ENCODE peak calls at places on chromosomes 16 and 17, in seven cellular contexts. Z is A673, N is RWPE2, B is B cell, H is ovary, J is fibroblast of lung, U is dorsolateral prefrontal cortex. A is an unnamed sample.

GRCh38 chr16:47142469-47143328 is 1.0 kb downstream of the NETO2 start:
- DNase-seq in Z (peak), N (no peak), J (peak), U (peak), B (peak), H (peak), A (no peak)

GRCh38 chr17:80647746-80648145 is 103.1 kb downstream of the RPTOR start:
- DNase-seq in B (no peak), J (peak), N (no peak), Z (no peak), U (no peak), H (no peak), A (no peak)

GRCh38 chr17:17819561-17819995 is 17.2 kb downstream of the SREBF1 start:
- DNase-seq in H (no peak), B (no peak), J (peak), N (no peak), Z (peak), U (peak), A (no peak)

GRCh38 chr16:58126451-58126968 is 2.7 kb downstream of the CFAP20 start:
- DNase-seq in N (no peak), U (no peak), J (no peak), H (no peak), Z (no peak), B (no peak), A (no peak)

GRCh38 chr16:86373502-86373901 is 136.8 kb upstream of the FOXF1 start:
- DNase-seq in B (no peak), J (no peak), Z (no peak), H (no peak), U (no peak), N (no peak), A (no peak)

GRCh38 chr16:3127745-3128144 is 7.1 kb upstream of the ZNF213 start:
- DNase-seq in Z (peak), B (no peak), H (no peak), J (no peak), U (no peak), N (no peak), A (no peak)

GRCh38 chr16:89593841-89594240 is 18.3 kb downstream of the CPNE7 start:
- DNase-seq in J (no peak), N (peak), B (no peak), Z (no peak), U (no peak), H (no peak), A (no peak)

GRCh38 chr17:69870091-69870530 is 204.9 kb upstream of the KCNJ16 start:
- DNase-seq in N (peak), B (no peak), J (no peak), U (no peak), H (no peak), Z (no peak), A (no peak)

GRCh38 chr17:72192409-72193192 is 71.8 kb downstream of the SOX9 start:
- DNase-seq in Z (no peak), H (no peak), U (no peak), N (no peak), B (no peak), J (peak), A (no peak)

GRCh38 chr17:78664476-78665384 is 87.5 kb upstream of the DNAH17 start:
- DNase-seq in J (peak), H (no peak), Z (no peak), U (no peak), B (no peak), N (peak), A (no peak)

GRCh38 chr17:52024296-52024870 is 134.1 kb downstream of the CA10 start:
- DNase-seq in J (no peak), N (no peak), U (no peak), H (peak), Z (no peak), B (no peak), A (no peak)

GRCh38 chr16:69260019-69260418 is 51.1 kb upstream of the VPS4A start:
- DNase-seq in H (no peak), J (no peak), B (no peak), Z (no peak), U (no peak), N (no peak), A (no peak)
- TF ChIP-seq CTCF in H (no peak), J (no peak), B (no peak), Z (no peak), U (no peak), N (no peak), A (no peak)

GRCh38 chr17:46822388-46822921 is 4.0 kb upstream of the WNT3 start:
- DNase-seq in Z (no peak), B (peak), H (no peak), U (no peak), N (no peak), J (no peak), A (no peak)
- TF ChIP-seq CTCF in Z (peak), B (peak), H (no peak), U (peak), N (peak), J (peak), A (peak)

GRCh38 chr16:25371342-25371741 is 113.7 kb upstream of the ZKSCAN2 start:
- DNase-seq in U (no peak), Z (no peak), N (no peak), B (no peak), H (no peak), J (no peak), A (no peak)

GRCh38 chr16:25367773-25368172 is 110.1 kb upstream of the ZKSCAN2 start:
- DNase-seq in J (no peak), H (no peak), Z (no peak), N (no peak), U (no peak), B (no peak), A (no peak)

GRCh38 chr16:25366078-25366477 is 108.4 kb upstream of the ZKSCAN2 start:
- DNase-seq in Z (peak), N (no peak), B (no peak), J (no peak), H (no peak), U (no peak), A (no peak)
- TF ChIP-seq CTCF in Z (peak), N (no peak), B (no peak), J (no peak), H (no peak), U (no peak), A (no peak)

GRCh38 chr17:57288753-57289121 is 32.4 kb downstream of the MSI2 start:
- DNase-seq in J (no peak), H (no peak), Z (no peak), B (no peak), N (no peak), U (no peak), A (no peak)
- TF ChIP-seq CTCF in J (no peak), H (no peak), Z (no peak), B (no peak), N (no peak), U (no peak), A (no peak)